ENCODE peak calls at places on chromosomes 12 and 14, in four cellular contexts. S is lung, M is A549, X is GM13977. H is an unnamed sample.

GRCh38 chr14:72739446-72740405 is 154.2 kb downstream of the DPF3 start:
- DNase-seq in S (no peak), M (no peak), X (no peak), H (no peak)

GRCh38 chr14:103522028-103522581 is 525 bp downstream of the CKB start:
- DNase-seq in S (no peak), M (no peak), X (peak), H (no peak)

GRCh38 chr12:120220838-120221575 is 20.1 kb upstream of the RPLP0 start:
- DNase-seq in X (no peak), S (no peak), M (no peak), H (no peak)

GRCh38 chr14:100837812-100838170 is 11.9 kb downstream of the MEG3 start:
- DNase-seq in S (no peak), X (no peak), M (no peak), H (no peak)

GRCh38 chr12:10393291-10393690 is 3.5 kb upstream of the KLRK1 start:
- DNase-seq in S (no peak), X (no peak), M (no peak), H (no peak)

GRCh38 chr12:97940629-97941028 is 478.0 kb downstream of the RMST start:
- DNase-seq in M (no peak), S (no peak), X (no peak), H (no peak)

GRCh38 chr14:44149597-44149996 is 357.5 kb downstream of the FSCB start:
- DNase-seq in S (no peak), M (no peak), X (no peak), H (peak)

GRCh38 chr12:56628671-56629458 is 1.3 kb downstream of the BAZ2A start:
- DNase-seq in S (peak), X (peak), M (peak), H (peak)

GRCh38 chr12:94689646-94690036 is 39.3 kb upstream of the TMCC3 start:
- DNase-seq in X (no peak), M (no peak), S (no peak), H (no peak)

GRCh38 chr12:124188561-124189405 is 106.1 kb upstream of the RFLNA start:
- DNase-seq in M (no peak), X (no peak), S (no peak), H (no peak)

GRCh38 chr12:117054279-117054678 is 44.9 kb downstream of the TESC start:
- DNase-seq in X (no peak), S (no peak), M (no peak), H (no peak)

GRCh38 chr14:59254146-59254910 is 65.9 kb downstream of the DAAM1 start:
- DNase-seq in M (no peak), X (no peak), S (peak), H (no peak)

GRCh38 chr12:57549909-57550627 is at the start of gene KIF5A:
- DNase-seq in S (no peak), X (peak), M (peak), H (peak)

GRCh38 chr12:106585237-106585834 is 2.5 kb downstream of the RFX4 start:
- DNase-seq in S (no peak), M (no peak), X (no peak), H (no peak)

GRCh38 chr14:91144425-91145145 is 30.7 kb downstream of the DGLUCY start:
- DNase-seq in M (no peak), S (no peak), X (no peak), H (no peak)

GRCh38 chr12:40959041-40959440 is 229.1 kb upstream of the PDZRN4 start:
- DNase-seq in X (no peak), S (no peak), M (no peak), H (no peak)

GRCh38 chr12:69639400-69640016 is 28.8 kb upstream of the LRRC10 start:
- DNase-seq in M (peak), X (peak), S (peak), H (peak)

GRCh38 chr12:123957191-123957590 is 15.4 kb downstream of the CCDC92 start:
- DNase-seq in X (no peak), S (no peak), M (no peak), H (no peak)

GRCh38 chr12:7959278-7960063 is 23.5 kb upstream of the SLC2A3 start:
- DNase-seq in S (peak), M (no peak), X (no peak), H (peak)

GRCh38 chr14:49051328-49052060 is 534.7 kb downstream of the RPS29 start:
- DNase-seq in M (no peak), X (no peak), S (peak), H (no peak)

GRCh38 chr12:122836027-122836921 is 1.0 kb downstream of the HIP1R start:
- DNase-seq in X (peak), S (no peak), M (peak), H (peak)

GRCh38 chr14:74645244-74645643 is 33.2 kb upstream of the LTBP2 start:
- DNase-seq in S (no peak), X (no peak), M (no peak), H (no peak)

GRCh38 chr12:124430491-124430890 is 135.6 kb downstream of the RFLNA start:
- DNase-seq in S (no peak), M (no peak), X (no peak), H (no peak)

GRCh38 chr12:56836800-56837663 is 73.9 kb downstream of the HSD17B6 start:
- DNase-seq in M (no peak), X (no peak), S (peak), H (peak)

GRCh38 chr14:33435911-33436310 is 497.2 kb downstream of the NPAS3 start:
- DNase-seq in S (no peak), M (no peak), X (no peak), H (peak)

GRCh38 chr12:126708492-126708896 is 1558.5 kb upstream of the TMEM132C start:
- DNase-seq in X (no peak), S (no peak), M (no peak), H (peak)

GRCh38 chr14:60922050-60922449 is 58.8 kb downstream of the TRMT5 start:
- DNase-seq in M (no peak), S (no peak), X (no peak), H (no peak)

GRCh38 chr12:130177615-130178014 is 15.4 kb downstream of the FZD10 start:
- DNase-seq in M (no peak), X (no peak), S (no peak), H (no peak)

GRCh38 chr14:58353516-58354299 is 42.0 kb upstream of the TOMM20L start:
- DNase-seq in S (no peak), M (no peak), X (no peak), H (no peak)

GRCh38 chr12:98439471-98440164 is 75.8 kb upstream of the TMPO start:
- DNase-seq in M (no peak), X (no peak), S (no peak), H (no peak)

GRCh38 chr14:30298266-30298795 is 260.6 kb upstream of the G2E3 start:
- DNase-seq in X (no peak), M (no peak), S (no peak), H (no peak)

GRCh38 chr14:70721542-70721941 is 79.8 kb downstream of the TTC9 start:
- DNase-seq in M (no peak), S (no peak), X (no peak), H (no peak)

GRCh38 chr14:25118671-25119070 is 68.7 kb upstream of the STXBP6 start:
- DNase-seq in M (no peak), S (no peak), X (no peak), H (no peak)

GRCh38 chr12:109394891-109395290 is 47.2 kb downstream of the MYO1H start:
- DNase-seq in S (no peak), M (no peak), X (no peak), H (no peak)

GRCh38 chr12:59320112-59320511 is 275.7 kb upstream of the SLC16A7 start:
- DNase-seq in X (no peak), M (no peak), S (no peak), H (no peak)

GRCh38 chr12:6635375-6635855 is 344 bp downstream of the LPAR5 start:
- DNase-seq in M (no peak), X (peak), S (no peak), H (peak)

GRCh38 chr14:76259029-76259735 is 107.5 kb downstream of the GPATCH2L start:
- DNase-seq in X (no peak), M (no peak), S (no peak), H (no peak)

GRCh38 chr12:92740421-92740820 is 37.6 kb downstream of the PLEKHG7 start:
- DNase-seq in X (no peak), M (no peak), S (no peak), H (no peak)

DNA sequence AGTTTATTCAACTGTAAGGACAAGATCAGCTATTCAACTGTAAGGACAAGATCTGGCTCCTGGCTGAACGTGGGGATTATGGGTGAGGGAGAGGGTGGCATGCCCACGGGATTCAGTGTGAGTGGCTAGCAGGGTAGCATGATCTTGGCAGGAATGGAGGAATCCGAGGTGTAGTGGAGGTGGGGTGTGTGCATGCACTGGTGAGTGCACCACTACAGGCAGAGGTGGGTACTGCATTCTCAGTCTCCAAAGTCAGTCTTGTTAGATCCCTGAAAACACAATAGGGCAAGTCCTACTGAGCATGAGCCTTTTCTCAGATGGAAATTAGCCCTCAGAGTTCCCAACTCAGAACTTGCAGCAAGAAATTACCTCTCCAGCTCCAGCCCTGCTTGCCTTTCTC is 32.2 kb upstream of the DCD start:
- DNase-seq in X (peak), M (peak), S (no peak), H (peak)
- TF ChIP-seq CTCF in X (peak), M (peak), S (no peak), H (peak)

DNA sequence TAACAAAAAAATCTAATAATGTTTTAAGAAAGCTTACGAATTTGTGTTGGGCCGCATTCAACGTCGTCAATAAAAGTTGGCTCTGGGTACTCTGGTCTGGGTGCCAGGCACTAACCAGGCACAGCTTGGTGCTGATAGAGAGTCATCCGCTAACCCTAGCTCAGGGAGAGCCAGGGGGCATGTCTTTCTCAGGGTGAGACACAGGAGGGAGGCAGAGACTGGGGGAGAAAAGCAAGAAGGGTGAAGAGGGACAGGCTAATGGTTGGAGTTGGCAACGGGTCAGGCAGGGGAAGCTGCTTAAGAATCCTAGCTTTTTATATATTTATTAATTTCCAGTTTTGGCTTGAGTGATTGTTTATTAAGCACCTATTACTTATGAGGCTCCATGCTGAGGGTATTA is 105.0 kb downstream of the CMKLR1 start:
- DNase-seq in S (no peak), X (no peak), M (no peak), H (peak)
- TF ChIP-seq CTCF in S (no peak), X (peak), M (no peak), H (no peak)

GRCh38 chr14:65432361-65432948 is 19.9 kb downstream of the FUT8 start:
- DNase-seq in S (no peak), X (no peak), M (no peak), H (no peak)
- TF ChIP-seq CTCF in S (no peak), X (no peak), M (no peak), H (no peak)

GRCh38 chr12:1203735-1204019 is 212.7 kb downstream of the ERC1 start:
- DNase-seq in M (no peak), S (no peak), X (no peak), H (no peak)

GRCh38 chr12:1197264-1198018 is 206.4 kb downstream of the ERC1 start:
- DNase-seq in X (no peak), S (no peak), M (no peak), H (no peak)

GRCh38 chr12:1201030-1201429 is 210.0 kb downstream of the ERC1 start:
- DNase-seq in M (no peak), S (no peak), X (no peak), H (no peak)

GRCh38 chr12:1201886-1202285 is 210.9 kb downstream of the ERC1 start:
- DNase-seq in M (no peak), S (no peak), X (no peak), H (no peak)

GRCh38 chr12:1199700-1200099 is 208.7 kb downstream of the ERC1 start:
- DNase-seq in S (no peak), M (no peak), X (no peak), H (no peak)
- TF ChIP-seq CTCF in S (no peak), M (no peak), X (no peak), H (no peak)

DNA sequence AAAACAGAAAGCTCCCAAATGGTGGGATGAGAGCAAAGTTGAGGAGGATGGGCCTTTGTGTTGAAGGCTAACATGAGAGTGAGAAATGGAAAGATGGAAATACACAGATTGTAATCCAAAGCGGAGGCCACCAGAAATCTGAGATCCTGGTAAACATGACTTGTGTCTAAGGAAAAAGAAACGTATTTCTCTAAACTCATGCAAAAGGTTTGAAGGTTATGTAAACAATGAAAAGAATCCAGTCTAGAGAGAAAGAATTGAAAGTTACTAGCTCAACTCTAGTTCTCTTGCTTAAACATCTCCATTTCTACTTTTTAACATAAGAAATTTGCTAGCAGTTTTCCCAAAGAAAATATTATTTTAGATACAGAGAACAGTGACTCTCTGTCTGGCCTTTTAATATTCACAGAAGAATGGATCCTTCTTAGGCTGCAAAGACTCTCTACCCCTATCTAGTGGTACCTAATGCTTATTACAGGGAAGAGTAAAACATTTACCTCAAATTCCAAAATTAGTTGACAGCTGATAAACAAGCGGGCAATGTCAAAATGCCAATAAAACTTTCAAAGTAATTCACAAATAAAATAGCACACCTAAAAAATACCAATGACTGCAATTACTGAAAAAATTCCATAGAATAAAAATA is 75.8 kb upstream of the SOX5 start:
- DNase-seq in M (no peak), X (no peak), S (no peak), H (no peak)
- TF ChIP-seq CTCF in M (no peak), X (peak), S (no peak), H (no peak)

GRCh38 chr12:52013626-52014310 is 7.0 kb downstream of the TAMALIN start:
- DNase-seq in X (no peak), S (no peak), M (no peak), H (no peak)
- TF ChIP-seq CTCF in X (no peak), S (no peak), M (no peak), H (no peak)

GRCh38 chr14:105093426-105094192 is 28.4 kb upstream of the GPR132 start:
- DNase-seq in X (peak), M (peak), S (peak), H (peak)
- TF ChIP-seq CTCF in X (peak), M (peak), S (no peak), H (peak)